ENCODE peak calls at places on chromosomes 12 and 14, in four cellular contexts. M, C, Z and N are unnamed samples.

GRCh38 chr12:110403975-110404675 is 617 bp upstream of the ANAPC7 start:
- DNase-seq in M (peak; percentile 92), C (peak; percentile 86), Z (no peak), N (peak; percentile 92)

GRCh38 chr12:113766880-113767878 is 198.9 kb downstream of the RBM19 start:
- DNase-seq in M (no peak), C (no peak), Z (peak; percentile 10), N (no peak)

GRCh38 chr12:51905507-51906438 is 1.5 kb upstream of the ACVRL1 start:
- DNase-seq in M (peak; percentile 82), C (no peak), Z (no peak), N (peak; percentile 96)

GRCh38 chr12:15664491-15664890 is 124.7 kb downstream of the EPS8 start:
- DNase-seq in M (no peak), C (no peak), Z (no peak), N (no peak)

GRCh38 chr12:108342985-108343384 is 3.9 kb upstream of the CMKLR1 start:
- DNase-seq in M (no peak), C (no peak), Z (no peak), N (no peak)

GRCh38 chr12:117875652-117876491 is 92.9 kb downstream of the KSR2 start:
- DNase-seq in M (no peak), C (peak; percentile 69), Z (no peak), N (no peak)

GRCh38 chr12:30908389-30909087 is 18.0 kb upstream of the TSPAN11 start:
- DNase-seq in M (no peak), C (no peak), Z (no peak), N (no peak)

GRCh38 chr14:103495854-103496253 is 26.8 kb downstream of the CKB start:
- DNase-seq in M (peak; percentile 21), C (no peak), Z (no peak), N (no peak)

GRCh38 chr12:108806921-108807320 is 50.5 kb downstream of the SSH1 start:
- DNase-seq in M (no peak), C (no peak), Z (no peak), N (no peak)

GRCh38 chr12:77847665-77848431 is 17.2 kb downstream of the NAV3 start:
- DNase-seq in M (no peak), C (no peak), Z (peak; percentile 93), N (no peak)

GRCh38 chr14:89310211-89310610 is 106.8 kb downstream of the FOXN3 start:
- DNase-seq in M (no peak), C (no peak), Z (no peak), N (no peak)

GRCh38 chr14:104586832-104587620 is 7.5 kb downstream of the C14orf180 start:
- DNase-seq in M (no peak), C (no peak), Z (no peak), N (no peak)

GRCh38 chr12:25768151-25768550 is 190.3 kb upstream of the RASSF8 start:
- DNase-seq in M (no peak), C (no peak), Z (no peak), N (no peak)

GRCh38 chr12:3303410-3304136 is 187.4 kb upstream of the PRMT8 start:
- DNase-seq in M (no peak), C (no peak), Z (no peak), N (no peak)

GRCh38 chr12:14868916-14869315 is 16.7 kb downstream of the MGP start:
- DNase-seq in M (no peak), C (no peak), Z (no peak), N (no peak)

GRCh38 chr14:64438181-64438839 is 27.0 kb upstream of the AKAP5 start:
- DNase-seq in M (no peak), C (no peak), Z (no peak), N (peak; percentile 15)

GRCh38 chr12:24738436-24738835 is 210.5 kb downstream of the BCAT1 start:
- DNase-seq in M (no peak), C (no peak), Z (no peak), N (no peak)

GRCh38 chr14:100536721-100537700 is 50.2 kb downstream of the BEGAIN start:
- DNase-seq in M (peak; percentile 40), C (no peak), Z (no peak), N (peak; percentile 8)

GRCh38 chr12:70831538-70831937 is 89.0 kb downstream of the PTPRR start:
- DNase-seq in M (peak; percentile 50), C (no peak), Z (no peak), N (no peak)

GRCh38 chr12:52364901-52365489 is 2.3 kb downstream of the KRT85 start:
- DNase-seq in M (no peak), C (no peak), Z (no peak), N (no peak)

GRCh38 chr14:55512421-55512820 is 67.6 kb upstream of the KTN1 start:
- DNase-seq in M (no peak), C (no peak), Z (no peak), N (no peak)

GRCh38 chr14:71711619-71712018 is 220.6 kb upstream of the RGS6 start:
- DNase-seq in M (no peak), C (no peak), Z (peak; percentile 41), N (no peak)

GRCh38 chr12:24200013-24200412 is 250.5 kb upstream of the SOX5 start:
- DNase-seq in M (no peak), C (no peak), Z (no peak), N (no peak)

GRCh38 chr14:76101980-76102379 is 49.7 kb upstream of the GPATCH2L start:
- DNase-seq in M (no peak), C (no peak), Z (no peak), N (no peak)

GRCh38 chr12:29278673-29279420 is 102.1 kb downstream of the ERGIC2 start:
- DNase-seq in M (no peak), C (no peak), Z (no peak), N (no peak)

GRCh38 chr12:19893514-19893913 is 454.2 kb downstream of the AEBP2 start:
- DNase-seq in M (no peak), C (peak; percentile 26), Z (no peak), N (no peak)